ENCODE peak calls at places on chromosomes 12 and 14, in nine cellular contexts. One of them, this sample, is unnamed. For H3K9me3, the result is how much of the 10 kb centered on the place peaks cover.

GRCh38 chr14:55245657-55246268 is 25.5 kb upstream of the FBXO34 start:
- DNase-seq in A673: peak
- DNase-seq in tibial artery: no peak
- DNase-seq in neural progenitor cell: peak
- DNase-seq in esophagus squamous epithelium: no peak
- DNase-seq in PC-9: no peak
- DNase-seq in prostate gland: peak
- DNase-seq in keratinocyte: no peak
- DNase-seq in uterus: no peak
- DNase-seq in this sample: no peak

GRCh38 chr14:103551338-103551762 is 11.1 kb downstream of the BAG5 start:
- DNase-seq in neural progenitor cell: no peak
- DNase-seq in PC-9: no peak
- DNase-seq in prostate gland: no peak
- DNase-seq in keratinocyte: no peak
- DNase-seq in A673: no peak
- DNase-seq in uterus: peak
- DNase-seq in tibial artery: peak
- DNase-seq in esophagus squamous epithelium: no peak
- DNase-seq in this sample: no peak

GRCh38 chr12:110940933-110941332 is 20.6 kb upstream of the MYL2 start:
- DNase-seq in neural progenitor cell: no peak
- DNase-seq in uterus: no peak
- DNase-seq in esophagus squamous epithelium: no peak
- DNase-seq in PC-9: no peak
- DNase-seq in keratinocyte: no peak
- DNase-seq in tibial artery: no peak
- DNase-seq in A673: no peak
- DNase-seq in prostate gland: no peak
- DNase-seq in this sample: no peak

GRCh38 chr14:70919774-70920173 is 12.5 kb downstream of the PCNX1 start:
- DNase-seq in esophagus squamous epithelium: no peak
- DNase-seq in prostate gland: no peak
- DNase-seq in PC-9: no peak
- DNase-seq in uterus: no peak
- DNase-seq in tibial artery: no peak
- DNase-seq in A673: peak
- DNase-seq in neural progenitor cell: no peak
- DNase-seq in keratinocyte: no peak
- DNase-seq in this sample: no peak

GRCh38 chr12:90126125-90126524 is 417.5 kb upstream of the ATP2B1 start:
- DNase-seq in prostate gland: no peak
- DNase-seq in uterus: no peak
- DNase-seq in keratinocyte: no peak
- DNase-seq in PC-9: no peak
- DNase-seq in neural progenitor cell: no peak
- DNase-seq in tibial artery: no peak
- DNase-seq in esophagus squamous epithelium: no peak
- DNase-seq in A673: no peak
- DNase-seq in this sample: no peak

GRCh38 chr14:93533864-93534263 is 103.1 kb downstream of the UNC79 start:
- DNase-seq in tibial artery: no peak
- DNase-seq in uterus: no peak
- DNase-seq in keratinocyte: no peak
- DNase-seq in PC-9: no peak
- DNase-seq in prostate gland: no peak
- DNase-seq in neural progenitor cell: no peak
- DNase-seq in esophagus squamous epithelium: no peak
- DNase-seq in A673: no peak
- DNase-seq in this sample: no peak

GRCh38 chr12:92593734-92594402 is 108.9 kb upstream of the PLEKHG7 start:
- DNase-seq in uterus: no peak
- DNase-seq in esophagus squamous epithelium: no peak
- DNase-seq in prostate gland: peak
- DNase-seq in A673: peak
- DNase-seq in PC-9: no peak
- DNase-seq in neural progenitor cell: no peak
- DNase-seq in tibial artery: peak
- DNase-seq in keratinocyte: peak
- DNase-seq in this sample: peak

GRCh38 chr12:31629756-31630732 is 29.4 kb upstream of the ETFBKMT start:
- DNase-seq in esophagus squamous epithelium: no peak
- DNase-seq in A673: no peak
- DNase-seq in keratinocyte: no peak
- DNase-seq in PC-9: no peak
- DNase-seq in tibial artery: no peak
- DNase-seq in uterus: peak
- DNase-seq in prostate gland: no peak
- DNase-seq in neural progenitor cell: no peak
- DNase-seq in this sample: no peak

GRCh38 chr14:70080081-70080480 is 108.7 kb downstream of the SLC8A3 start:
- DNase-seq in uterus: no peak
- DNase-seq in neural progenitor cell: no peak
- DNase-seq in PC-9: no peak
- DNase-seq in esophagus squamous epithelium: no peak
- DNase-seq in A673: no peak
- DNase-seq in prostate gland: no peak
- DNase-seq in tibial artery: no peak
- DNase-seq in keratinocyte: no peak
- DNase-seq in this sample: no peak

GRCh38 chr14:78978896-78979295 is 808.7 kb downstream of the NRXN3 start:
- DNase-seq in PC-9: no peak
- DNase-seq in A673: no peak
- DNase-seq in prostate gland: no peak
- DNase-seq in keratinocyte: no peak
- DNase-seq in neural progenitor cell: no peak
- DNase-seq in esophagus squamous epithelium: no peak
- DNase-seq in uterus: no peak
- DNase-seq in tibial artery: no peak
- DNase-seq in this sample: no peak

GRCh38 chr14:51000566-51000965 is 56.3 kb upstream of the PYGL start:
- DNase-seq in A673: no peak
- DNase-seq in tibial artery: no peak
- DNase-seq in keratinocyte: no peak
- DNase-seq in neural progenitor cell: no peak
- DNase-seq in PC-9: no peak
- DNase-seq in uterus: no peak
- DNase-seq in prostate gland: no peak
- DNase-seq in esophagus squamous epithelium: no peak
- DNase-seq in this sample: no peak

GRCh38 chr14:51006781-51007211 is 62.5 kb upstream of the PYGL start:
- DNase-seq in neural progenitor cell: no peak
- DNase-seq in esophagus squamous epithelium: no peak
- DNase-seq in keratinocyte: no peak
- DNase-seq in prostate gland: no peak
- DNase-seq in tibial artery: peak
- DNase-seq in A673: peak
- DNase-seq in uterus: peak
- DNase-seq in PC-9: no peak
- DNase-seq in this sample: no peak

GRCh38 chr14:51004801-51005526 is 60.7 kb upstream of the PYGL start:
- DNase-seq in prostate gland: no peak
- DNase-seq in A673: no peak
- DNase-seq in uterus: no peak
- DNase-seq in neural progenitor cell: no peak
- DNase-seq in PC-9: no peak
- DNase-seq in tibial artery: no peak
- DNase-seq in keratinocyte: no peak
- DNase-seq in esophagus squamous epithelium: no peak
- DNase-seq in this sample: no peak

GRCh38 chr14:51002406-51002984 is 58.2 kb upstream of the PYGL start:
- DNase-seq in A673: no peak
- DNase-seq in neural progenitor cell: no peak
- DNase-seq in tibial artery: no peak
- DNase-seq in prostate gland: no peak
- DNase-seq in keratinocyte: no peak
- DNase-seq in esophagus squamous epithelium: no peak
- DNase-seq in uterus: no peak
- DNase-seq in PC-9: no peak
- DNase-seq in this sample: no peak

GRCh38 chr14:51004352-51004800 is 60.1 kb upstream of the PYGL start:
- DNase-seq in tibial artery: no peak
- DNase-seq in prostate gland: no peak
- DNase-seq in esophagus squamous epithelium: no peak
- DNase-seq in A673: peak
- DNase-seq in keratinocyte: no peak
- DNase-seq in neural progenitor cell: no peak
- DNase-seq in PC-9: no peak
- DNase-seq in uterus: no peak
- DNase-seq in this sample: no peak
- H3K4me3 ChIP-seq in tibial artery: no peak
- H3K4me3 ChIP-seq in prostate gland: no peak
- H3K4me3 ChIP-seq in esophagus squamous epithelium: no peak
- H3K4me3 ChIP-seq in A673: no peak
- H3K4me3 ChIP-seq in keratinocyte: no peak
- H3K4me3 ChIP-seq in neural progenitor cell: no peak
- H3K4me3 ChIP-seq in PC-9: no peak
- H3K4me3 ChIP-seq in uterus: no peak
- H3K4me3 ChIP-seq in this sample: no peak

DNA sequence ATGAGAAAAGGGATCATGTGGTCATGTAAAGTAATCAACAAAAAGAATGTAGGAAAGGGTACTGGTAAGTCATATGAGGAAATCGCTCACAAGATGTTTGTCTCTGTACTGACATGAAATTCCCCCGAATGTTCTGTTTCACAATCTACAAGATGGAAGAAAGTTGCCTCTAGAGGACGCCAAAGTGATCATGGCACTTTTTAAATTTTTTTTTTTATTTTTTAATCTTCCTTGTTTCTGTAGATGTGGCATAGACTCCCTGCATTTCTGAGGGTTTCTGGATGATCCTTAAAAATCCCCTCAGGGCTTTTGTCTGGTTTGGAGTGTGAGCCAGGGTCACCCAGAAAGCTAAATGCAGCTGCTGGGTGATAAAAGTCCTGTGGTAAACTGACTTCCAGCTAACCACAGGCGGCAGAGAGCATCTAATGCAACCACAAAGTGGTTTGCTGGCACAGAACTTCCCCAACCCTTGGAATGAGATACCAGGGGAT is 393.6 kb downstream of the CCDC91 start:
- DNase-seq in uterus: no peak
- DNase-seq in prostate gland: no peak
- DNase-seq in neural progenitor cell: no peak
- DNase-seq in A673: no peak
- DNase-seq in PC-9: peak
- DNase-seq in keratinocyte: peak
- DNase-seq in esophagus squamous epithelium: no peak
- DNase-seq in tibial artery: no peak
- DNase-seq in this sample: no peak
- TF ChIP-seq CTCF in uterus: no peak
- TF ChIP-seq CTCF in prostate gland: no peak
- TF ChIP-seq CTCF in neural progenitor cell: peak
- TF ChIP-seq CTCF in A673: peak
- TF ChIP-seq CTCF in PC-9: peak
- TF ChIP-seq CTCF in keratinocyte: peak
- TF ChIP-seq CTCF in esophagus squamous epithelium: no peak
- TF ChIP-seq CTCF in tibial artery: no peak
- TF ChIP-seq CTCF in this sample: no peak

DNA sequence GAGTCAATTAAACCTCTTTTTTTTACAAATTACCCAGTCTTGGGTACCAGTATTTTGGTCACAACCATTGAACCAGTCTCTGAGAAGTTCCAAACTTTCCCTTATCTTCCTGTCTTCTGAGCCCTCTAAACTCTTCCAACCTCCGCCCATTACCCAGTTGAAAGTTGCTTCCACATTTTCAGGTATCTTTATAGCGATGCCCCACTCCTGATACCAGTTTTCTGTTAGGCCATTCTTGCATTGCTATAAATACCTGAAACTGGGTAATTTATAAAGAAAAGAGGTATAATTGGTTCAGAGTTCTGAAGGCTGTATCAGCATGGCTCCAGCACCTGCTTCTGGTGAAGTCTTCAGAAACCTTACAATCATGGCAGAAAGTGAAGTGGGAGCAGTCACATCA is 31.7 kb downstream of the TTC5 start:
- DNase-seq in prostate gland: no peak
- DNase-seq in keratinocyte: no peak
- DNase-seq in uterus: no peak
- DNase-seq in tibial artery: no peak
- DNase-seq in PC-9: no peak
- DNase-seq in neural progenitor cell: no peak
- DNase-seq in A673: no peak
- DNase-seq in esophagus squamous epithelium: no peak
- DNase-seq in this sample: no peak
- H3K9me3 ChIP-seq in prostate gland: under half
- H3K9me3 ChIP-seq in keratinocyte: under half
- H3K9me3 ChIP-seq in uterus: under half
- H3K9me3 ChIP-seq in tibial artery: under half
- H3K9me3 ChIP-seq in PC-9: under half
- H3K9me3 ChIP-seq in neural progenitor cell: under half
- H3K9me3 ChIP-seq in A673: under half
- H3K9me3 ChIP-seq in esophagus squamous epithelium: under half
- H3K9me3 ChIP-seq in this sample: under half

GRCh38 chr12:44837114-44837800 is 38.9 kb downstream of the NELL2 start:
- DNase-seq in uterus: no peak
- DNase-seq in prostate gland: no peak
- DNase-seq in esophagus squamous epithelium: no peak
- DNase-seq in keratinocyte: no peak
- DNase-seq in PC-9: no peak
- DNase-seq in neural progenitor cell: no peak
- DNase-seq in tibial artery: no peak
- DNase-seq in A673: no peak
- DNase-seq in this sample: no peak

GRCh38 chr12:44827832-44828438 is 48.2 kb downstream of the NELL2 start:
- DNase-seq in A673: no peak
- DNase-seq in uterus: no peak
- DNase-seq in neural progenitor cell: no peak
- DNase-seq in keratinocyte: no peak
- DNase-seq in PC-9: no peak
- DNase-seq in esophagus squamous epithelium: no peak
- DNase-seq in prostate gland: no peak
- DNase-seq in tibial artery: no peak
- DNase-seq in this sample: no peak

GRCh38 chr12:44835641-44836379 is 40.3 kb downstream of the NELL2 start:
- DNase-seq in A673: peak
- DNase-seq in uterus: no peak
- DNase-seq in prostate gland: no peak
- DNase-seq in tibial artery: no peak
- DNase-seq in keratinocyte: peak
- DNase-seq in esophagus squamous epithelium: no peak
- DNase-seq in neural progenitor cell: no peak
- DNase-seq in PC-9: no peak
- DNase-seq in this sample: no peak

GRCh38 chr12:44829045-44829444 is 47.1 kb downstream of the NELL2 start:
- DNase-seq in prostate gland: no peak
- DNase-seq in PC-9: no peak
- DNase-seq in uterus: no peak
- DNase-seq in neural progenitor cell: no peak
- DNase-seq in keratinocyte: no peak
- DNase-seq in tibial artery: no peak
- DNase-seq in A673: no peak
- DNase-seq in esophagus squamous epithelium: no peak
- DNase-seq in this sample: no peak

DNA sequence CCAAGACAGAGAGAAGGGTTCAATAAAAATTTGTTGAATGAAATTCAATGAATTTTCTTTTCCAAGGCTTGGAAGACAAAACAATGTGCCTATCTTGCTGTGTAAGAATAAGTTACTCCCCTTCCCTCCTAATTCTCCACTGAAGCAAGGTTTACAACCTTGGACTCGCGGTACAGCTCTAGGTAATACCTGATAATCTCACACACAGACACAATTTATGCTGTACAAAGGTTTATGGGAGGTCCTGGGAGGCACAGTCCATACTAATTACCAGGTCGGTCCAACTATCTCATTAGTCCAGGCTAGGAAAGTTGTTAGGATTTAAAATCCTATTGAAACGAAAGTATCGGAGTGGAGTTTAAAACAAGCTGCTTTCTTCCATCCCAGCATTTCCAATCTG is 42.6 kb downstream of the NELL2 start:
- DNase-seq in PC-9: no peak
- DNase-seq in neural progenitor cell: peak
- DNase-seq in uterus: no peak
- DNase-seq in tibial artery: no peak
- DNase-seq in A673: no peak
- DNase-seq in keratinocyte: no peak
- DNase-seq in esophagus squamous epithelium: no peak
- DNase-seq in prostate gland: no peak
- DNase-seq in this sample: no peak
- H3K4me3 ChIP-seq in PC-9: no peak
- H3K4me3 ChIP-seq in neural progenitor cell: no peak
- H3K4me3 ChIP-seq in uterus: no peak
- H3K4me3 ChIP-seq in tibial artery: no peak
- H3K4me3 ChIP-seq in A673: no peak
- H3K4me3 ChIP-seq in keratinocyte: no peak
- H3K4me3 ChIP-seq in esophagus squamous epithelium: no peak
- H3K4me3 ChIP-seq in prostate gland: no peak
- H3K4me3 ChIP-seq in this sample: no peak

This sample was measured in mucosa of descending colon.